ENCODE peak calls at places on chromosome 9, in six cellular contexts. B is prostate gland, P is RWPE2, E is BJ, O is ovary, L is H7. T is an unnamed sample.

GRCh38 chr9:4301302-4301701 is 1.4 kb upstream of the GLIS3 start:
- DNase-seq in B (no peak), E (peak; percentile 97), P (no peak), O (no peak), L (no peak), T (no peak)

GRCh38 chr9:113636165-113636564 is 172.6 kb downstream of the RGS3 start:
- DNase-seq in E (no peak), O (no peak), L (peak; percentile 19), P (peak; percentile 10), B (no peak), T (no peak)

GRCh38 chr9:123438321-123438720 is 82.3 kb downstream of the CRB2 start:
- DNase-seq in B (no peak), P (no peak), O (no peak), E (no peak), L (no peak), T (no peak)

GRCh38 chr9:128007566-128008138 is 26.9 kb upstream of the EEIG1 start:
- DNase-seq in E (no peak), O (peak; percentile 29), L (no peak), P (no peak), B (peak; percentile 21), T (peak; percentile 82)

GRCh38 chr9:74942801-74943200 is 9.9 kb downstream of the C9orf40 start:
- DNase-seq in P (no peak), L (no peak), O (no peak), E (no peak), B (no peak), T (no peak)

GRCh38 chr9:13628526-13628925 is 349.0 kb upstream of the MPDZ start:
- DNase-seq in L (no peak), B (no peak), E (no peak), O (no peak), P (no peak), T (no peak)

GRCh38 chr9:70881321-70881720 is 240.1 kb downstream of the TRPM3 start:
- DNase-seq in O (no peak), L (no peak), P (no peak), B (no peak), E (no peak), T (no peak)

GRCh38 chr9:34771023-34771422 is 61.1 kb upstream of the CCL21 start:
- DNase-seq in E (no peak), O (no peak), B (no peak), L (no peak), P (no peak), T (no peak)

GRCh38 chr9:113530022-113530635 is 66.6 kb downstream of the RGS3 start:
- DNase-seq in E (no peak), B (no peak), O (no peak), L (no peak), P (no peak), T (no peak)

GRCh38 chr9:127419306-127419705 is 4.9 kb upstream of the ZNF79 start:
- DNase-seq in B (no peak), O (no peak), L (no peak), P (no peak), E (no peak), T (no peak)

GRCh38 chr9:84736076-84736475 is 66.5 kb downstream of the NTRK2 start:
- DNase-seq in O (no peak), B (no peak), L (no peak), P (no peak), E (no peak), T (no peak)

GRCh38 chr9:468766-469496 is 254.3 kb downstream of the DOCK8 start:
- DNase-seq in E (no peak), O (no peak), B (no peak), P (no peak), L (no peak), T (no peak)

GRCh38 chr9:77158772-77159513 is 18.4 kb upstream of the VPS13A start:
- DNase-seq in L (no peak), O (no peak), E (no peak), B (no peak), P (no peak), T (no peak)

GRCh38 chr9:100104314-100104713 is 5.3 kb downstream of the INVS start:
- DNase-seq in E (no peak), L (no peak), P (no peak), B (no peak), O (no peak), T (no peak)

GRCh38 chr9:33649463-33649862 is 125.4 kb downstream of the ANKRD18B start:
- DNase-seq in P (no peak), O (no peak), L (no peak), B (no peak), E (no peak), T (no peak)

GRCh38 chr9:99353408-99353807 is 131.3 kb downstream of the SEC61B start:
- DNase-seq in B (no peak), O (no peak), P (no peak), L (no peak), E (peak; percentile 92), T (no peak)

GRCh38 chr9:107067715-107068416 is 204.9 kb downstream of the ZNF462 start:
- DNase-seq in O (no peak), P (no peak), L (no peak), E (no peak), B (peak; percentile 53), T (no peak)

GRCh38 chr9:92610470-92611420 is 59.2 kb downstream of the IPPK start:
- DNase-seq in O (peak; percentile 49), P (no peak), L (no peak), B (no peak), E (peak; percentile 47), T (no peak)

GRCh38 chr9:134671341-134672113 is 29.9 kb downstream of the COL5A1 start:
- DNase-seq in P (peak; percentile 12), O (no peak), L (no peak), E (no peak), B (no peak), T (no peak)

GRCh38 chr9:26744362-26744965 is 148.1 kb downstream of the CAAP1 start:
- DNase-seq in O (no peak), L (no peak), B (no peak), E (peak; percentile 0), P (no peak), T (no peak)

GRCh38 chr9:134837529-134837928 is 43.1 kb upstream of the FCN2 start:
- DNase-seq in P (no peak), B (no peak), L (no peak), E (no peak), O (no peak), T (no peak)

GRCh38 chr9:70586506-70586905 is 172.0 kb upstream of the KLF9 start:
- DNase-seq in P (no peak), B (no peak), L (no peak), E (no peak), O (no peak), T (no peak)

GRCh38 chr9:126384926-126385325 is 58.3 kb downstream of the MVB12B start:
- DNase-seq in B (no peak), O (no peak), E (no peak), L (no peak), P (no peak), T (no peak)
- H3K36me3 ChIP-seq in B (no peaks in the 10 kb centered on the region), O (no peaks in the 10 kb centered on the region), E (no peaks in the 10 kb centered on the region), L (peaks cover 1% of the 10 kb centered on the region), P (no peaks in the 10 kb centered on the region), T (no peaks in the 10 kb centered on the region)

DNA sequence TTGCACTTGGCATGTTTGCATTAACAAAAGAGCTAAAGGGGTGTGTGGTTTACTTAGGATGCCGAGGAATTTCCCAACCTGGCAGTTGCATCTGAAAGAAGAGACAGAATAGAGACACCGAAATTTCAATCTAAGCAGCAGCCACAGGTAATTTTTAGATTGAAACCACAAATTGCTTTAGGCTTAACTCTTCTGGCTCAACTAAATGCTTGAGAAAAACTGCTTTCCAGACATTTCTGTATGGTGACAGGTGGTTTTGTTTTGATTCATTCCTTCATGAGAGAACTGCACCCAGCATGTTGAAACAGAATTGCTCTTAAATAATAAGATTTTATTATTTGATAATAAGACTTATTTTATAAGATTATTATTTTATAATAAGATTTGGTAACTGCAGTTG is 21.5 kb downstream of the SECISBP2 start:
- DNase-seq in P (no peak), O (no peak), L (no peak), E (no peak), B (no peak), T (no peak)
- H3K36me3 ChIP-seq in P (peaks cover 82% of the 10 kb centered on the region), O (no peaks in the 10 kb centered on the region), L (peaks cover 20% of the 10 kb centered on the region), E (peaks cover 11% of the 10 kb centered on the region), B (peaks cover 7% of the 10 kb centered on the region), T (peaks cover 2% of the 10 kb centered on the region)

GRCh38 chr9:98094316-98094715 is 24.7 kb downstream of the TRIM14 start:
- DNase-seq in O (no peak), P (no peak), B (no peak), L (no peak), E (no peak), T (no peak)
- H3K36me3 ChIP-seq in O (no peaks in the 10 kb centered on the region), P (peaks cover 22% of the 10 kb centered on the region), B (no peaks in the 10 kb centered on the region), L (peaks cover 6% of the 10 kb centered on the region), E (peaks cover 2% of the 10 kb centered on the region), T (no peaks in the 10 kb centered on the region)

DNA sequence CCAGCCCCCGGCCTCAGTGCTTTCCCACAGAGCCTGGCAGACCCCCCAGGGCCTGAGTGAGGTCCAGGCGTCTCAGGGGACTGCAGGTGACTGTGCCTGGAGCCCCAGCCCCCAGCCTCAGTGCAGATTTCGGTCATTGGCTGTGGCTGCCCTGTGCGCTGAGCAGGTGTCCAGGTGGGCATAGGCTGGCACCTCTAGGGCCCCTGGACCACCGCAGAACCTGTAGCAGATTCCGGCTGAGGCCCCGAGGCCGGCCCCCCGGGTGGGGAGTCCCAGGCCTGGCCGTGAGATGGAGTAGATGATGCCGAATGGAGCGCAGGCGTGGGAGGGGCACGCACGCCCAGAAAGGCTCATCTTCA is 12.1 kb downstream of the EXD3 start:
- DNase-seq in B (no peak), E (no peak), P (no peak), O (no peak), L (no peak), T (no peak)
- H3K36me3 ChIP-seq in B (no peaks in the 10 kb centered on the region), E (no peaks in the 10 kb centered on the region), P (no peaks in the 10 kb centered on the region), O (no peaks in the 10 kb centered on the region), L (no peaks in the 10 kb centered on the region), T (no peaks in the 10 kb centered on the region)

GRCh38 chr9:86034863-86035734 is 64.3 kb downstream of the GOLM1 start:
- DNase-seq in E (no peak), B (no peak), P (no peak), O (no peak), L (peak; percentile 82), T (no peak)
- H3K36me3 ChIP-seq in E (peaks cover 8% of the 10 kb centered on the region), B (no peaks in the 10 kb centered on the region), P (peaks cover 11% of the 10 kb centered on the region), O (no peaks in the 10 kb centered on the region), L (peaks cover 6% of the 10 kb centered on the region), T (peaks cover 5% of the 10 kb centered on the region)

GRCh38 chr9:90002299-90003045 is 397.7 kb downstream of the GADD45G start:
- DNase-seq in L (no peak), B (no peak), E (no peak), P (no peak), O (no peak), T (no peak)
- H3K36me3 ChIP-seq in L (no peaks in the 10 kb centered on the region), B (no peaks in the 10 kb centered on the region), E (no peaks in the 10 kb centered on the region), P (no peaks in the 10 kb centered on the region), O (no peaks in the 10 kb centered on the region), T (no peaks in the 10 kb centered on the region)

T was measured in aorta.